ENCODE peak calls at places on chromosomes 13 and 19, in five cellular contexts. One of them, this sample, is unnamed.

GRCh38 chr13:79659161-79659560 is 178.2 kb downstream of the NDFIP2 start:
- DNase-seq in stomach: no peak
- DNase-seq in A673: peak
- DNase-seq in T1000: no peak
- DNase-seq in NAMALWA: no peak
- DNase-seq in this sample: no peak

GRCh38 chr19:17090501-17091074 is 15.0 kb downstream of the MYO9B start:
- DNase-seq in stomach: no peak
- DNase-seq in A673: no peak
- DNase-seq in T1000: no peak
- DNase-seq in NAMALWA: no peak
- DNase-seq in this sample: no peak

GRCh38 chr13:52001120-52001731 is 10.0 kb downstream of the ATP7B start:
- DNase-seq in stomach: no peak
- DNase-seq in A673: peak
- DNase-seq in T1000: no peak
- DNase-seq in NAMALWA: peak
- DNase-seq in this sample: peak

GRCh38 chr19:51784922-51785690 is 9.9 kb upstream of the FPR3 start:
- DNase-seq in stomach: no peak
- DNase-seq in A673: peak
- DNase-seq in T1000: peak
- DNase-seq in NAMALWA: peak
- DNase-seq in this sample: peak

GRCh38 chr13:27625839-27626238 is 4.1 kb downstream of the POLR1D start:
- DNase-seq in stomach: no peak
- DNase-seq in A673: no peak
- DNase-seq in T1000: no peak
- DNase-seq in NAMALWA: no peak
- DNase-seq in this sample: no peak

GRCh38 chr19:56667311-56667870 is 4.2 kb downstream of the ZNF835 start:
- DNase-seq in stomach: no peak
- DNase-seq in A673: no peak
- DNase-seq in T1000: no peak
- DNase-seq in NAMALWA: no peak
- DNase-seq in this sample: no peak

GRCh38 chr19:4376991-4377781 is 23.2 kb downstream of the SH3GL1 start:
- DNase-seq in stomach: peak
- DNase-seq in A673: no peak
- DNase-seq in T1000: no peak
- DNase-seq in NAMALWA: no peak
- DNase-seq in this sample: no peak

GRCh38 chr19:39413269-39413902 is 917 bp downstream of the PLEKHG2 start:
- DNase-seq in stomach: no peak
- DNase-seq in A673: peak
- DNase-seq in T1000: peak
- DNase-seq in NAMALWA: peak
- DNase-seq in this sample: no peak

GRCh38 chr19:38381138-38381537 is 6.7 kb downstream of the GGN start:
- DNase-seq in stomach: no peak
- DNase-seq in A673: no peak
- DNase-seq in T1000: no peak
- DNase-seq in NAMALWA: no peak
- DNase-seq in this sample: no peak

GRCh38 chr13:21316376-21316775 is 139.9 kb downstream of the MRPL57 start:
- DNase-seq in stomach: no peak
- DNase-seq in A673: no peak
- DNase-seq in T1000: no peak
- DNase-seq in NAMALWA: no peak
- DNase-seq in this sample: no peak

GRCh38 chr19:14361824-14362223 is 19.4 kb upstream of the ADGRE5 start:
- DNase-seq in stomach: no peak
- DNase-seq in A673: peak
- DNase-seq in T1000: no peak
- DNase-seq in NAMALWA: peak
- DNase-seq in this sample: peak

GRCh38 chr13:88103824-88104223 is 432.7 kb downstream of the SLITRK5 start:
- DNase-seq in stomach: no peak
- DNase-seq in A673: no peak
- DNase-seq in T1000: no peak
- DNase-seq in NAMALWA: no peak
- DNase-seq in this sample: peak

GRCh38 chr13:76048675-76049396 is 412.7 kb downstream of the LMO7 start:
- DNase-seq in stomach: no peak
- DNase-seq in A673: no peak
- DNase-seq in T1000: no peak
- DNase-seq in NAMALWA: no peak
- DNase-seq in this sample: no peak

GRCh38 chr13:77289844-77290243 is 37.0 kb downstream of the MYCBP2 start:
- DNase-seq in stomach: no peak
- DNase-seq in A673: no peak
- DNase-seq in T1000: no peak
- DNase-seq in NAMALWA: no peak
- DNase-seq in this sample: no peak

GRCh38 chr19:11418518-11419506 is at the start of gene RGL3:
- DNase-seq in stomach: peak
- DNase-seq in A673: no peak
- DNase-seq in T1000: no peak
- DNase-seq in NAMALWA: no peak
- DNase-seq in this sample: no peak

GRCh38 chr19:22882797-22883196 is 50.7 kb downstream of the ZNF723 start:
- DNase-seq in stomach: no peak
- DNase-seq in A673: peak
- DNase-seq in T1000: no peak
- DNase-seq in NAMALWA: peak
- DNase-seq in this sample: peak

GRCh38 chr13:29761160-29761559 is 89.3 kb downstream of the UBL3 start:
- DNase-seq in stomach: no peak
- DNase-seq in A673: no peak
- DNase-seq in T1000: no peak
- DNase-seq in NAMALWA: no peak
- DNase-seq in this sample: no peak

GRCh38 chr13:41154042-41154441 is 21.4 kb upstream of the KBTBD6 start:
- DNase-seq in stomach: no peak
- DNase-seq in A673: no peak
- DNase-seq in T1000: no peak
- DNase-seq in NAMALWA: no peak
- DNase-seq in this sample: no peak

This sample was measured in SK-MEL-5.